ENCODE peak calls at places on chromosomes 1 and 21, in seven cellular contexts. V is K562, C is HCT116, R is H1, F is SK-N-SH, N is HepG2, P is GM12878. J is an unnamed sample.

GRCh38 chr1:92792340-92792782 is 7.5 kb upstream of the EVI5 start:
- DNase-seq in C (no peak), P (no peak), V (peak), R (no peak), N (no peak), F (no peak), J (no peak)

GRCh38 chr1:176696109-176696508 is 233.1 kb downstream of the PAPPA2 start:
- DNase-seq in F (no peak), R (no peak), P (no peak), N (no peak), C (no peak), V (peak), J (no peak)

GRCh38 chr1:44154665-44155064 is 13.2 kb upstream of the KLF18 start:
- DNase-seq in R (no peak), N (peak), V (no peak), P (no peak), C (peak), F (no peak), J (peak)

GRCh38 chr1:156845055-156845952 is 13.6 kb downstream of the INSRR start:
- DNase-seq in R (no peak), V (peak), N (no peak), F (peak), P (no peak), C (no peak), J (no peak)

GRCh38 chr1:44405804-44406743 is 1.0 kb downstream of the RNF220 start:
- DNase-seq in P (no peak), F (peak), V (no peak), N (peak), C (no peak), R (no peak), J (no peak)

GRCh38 chr1:184945678-184946412 is 28.5 kb downstream of the NIBAN1 start:
- DNase-seq in P (peak), N (no peak), V (no peak), F (no peak), R (no peak), C (no peak), J (no peak)

GRCh38 chr1:200901796-200902444 is 7.2 kb downstream of the INAVA start:
- DNase-seq in C (no peak), P (no peak), V (peak), R (no peak), N (no peak), F (peak), J (no peak)

GRCh38 chr1:54904476-54905048 is 17.6 kb upstream of the DHCR24 start:
- DNase-seq in N (no peak), V (no peak), F (no peak), C (no peak), R (no peak), P (no peak), J (peak)

GRCh38 chr1:109652446-109652845 is 3.5 kb upstream of the GSTM4 start:
- DNase-seq in F (no peak), P (no peak), V (no peak), N (no peak), R (no peak), C (no peak), J (no peak)

GRCh38 chr1:162711066-162711465 is 78.8 kb downstream of the DDR2 start:
- DNase-seq in C (no peak), F (no peak), V (no peak), N (no peak), R (no peak), P (no peak), J (no peak)

GRCh38 chr21:42734323-42734971 is 81.0 kb downstream of the PDE9A start:
- DNase-seq in P (no peak), C (no peak), F (no peak), V (no peak), N (peak), R (no peak), J (no peak)

GRCh38 chr1:169517544-169518186 is 31.9 kb upstream of the SLC19A2 start:
- DNase-seq in F (no peak), N (no peak), R (no peak), V (no peak), P (no peak), C (no peak), J (no peak)

GRCh38 chr1:198024782-198025181 is 107.6 kb downstream of the LHX9 start:
- DNase-seq in V (no peak), C (no peak), F (no peak), P (no peak), R (no peak), N (no peak), J (no peak)

GRCh38 chr1:223716302-223716862 is 4.0 kb downstream of the CAPN2 start:
- DNase-seq in R (no peak), V (no peak), P (peak), N (no peak), F (peak), C (no peak), J (no peak)

GRCh38 chr21:34510148-34511142 is 1.6 kb downstream of the KCNE1 start:
- DNase-seq in N (peak), C (peak), V (peak), R (peak), P (no peak), F (peak), J (peak)

GRCh38 chr1:224458296-224458695 is 23.7 kb upstream of the WDR26 start:
- DNase-seq in N (no peak), F (no peak), R (no peak), P (no peak), V (no peak), C (no peak), J (no peak)

GRCh38 chr1:56526571-56527174 is 52.7 kb downstream of the PLPP3 start:
- DNase-seq in V (no peak), P (peak), N (no peak), C (no peak), R (no peak), F (no peak), J (no peak)

GRCh38 chr1:167650266-167651160 is 20.5 kb downstream of the RCSD1 start:
- DNase-seq in R (no peak), F (no peak), C (no peak), V (no peak), P (no peak), N (no peak), J (no peak)

GRCh38 chr1:104933846-104934245 is 1184.1 kb downstream of the AMY1C start:
- DNase-seq in F (no peak), V (no peak), P (no peak), C (no peak), N (no peak), R (no peak), J (peak)

GRCh38 chr1:230108580-230108979 is 41.5 kb downstream of the GALNT2 start:
- DNase-seq in N (no peak), F (no peak), R (no peak), C (no peak), P (no peak), V (no peak), J (no peak)

GRCh38 chr1:223748405-223748772 is 36.0 kb downstream of the CAPN2 start:
- DNase-seq in F (no peak), V (no peak), R (no peak), P (no peak), C (no peak), N (no peak), J (no peak)

GRCh38 chr1:30538226-30538625 is 185.2 kb downstream of the MATN1 start:
- DNase-seq in C (no peak), N (no peak), R (no peak), P (no peak), F (no peak), V (no peak), J (no peak)

GRCh38 chr21:45562401-45562800 is 20.2 kb upstream of the SLC19A1 start:
- DNase-seq in N (no peak), R (no peak), P (no peak), F (no peak), V (no peak), C (no peak), J (no peak)

GRCh38 chr1:172320723-172321122 is 99.8 kb upstream of the C1orf105 start:
- DNase-seq in C (no peak), N (no peak), F (no peak), V (no peak), P (no peak), R (no peak), J (no peak)

GRCh38 chr1:19311503-19311930 is 427 bp downstream of the AKR7A2 start:
- DNase-seq in V (peak), R (no peak), P (no peak), N (no peak), F (no peak), C (no peak), J (no peak)

GRCh38 chr1:111441573-111442192 is 7.4 kb downstream of the WDR77 start:
- DNase-seq in F (peak), R (peak), V (peak), N (peak), P (no peak), C (no peak), J (no peak)

GRCh38 chr1:229022595-229023350 is 248.1 kb upstream of the RAB4A start:
- DNase-seq in F (no peak), C (no peak), N (peak), P (no peak), R (no peak), V (no peak), J (no peak)

GRCh38 chr1:88098881-88099280 is 585.2 kb upstream of the PKN2 start:
- DNase-seq in R (no peak), F (no peak), C (no peak), N (no peak), V (no peak), P (no peak), J (no peak)

GRCh38 chr1:59604191-59604590 is 210.6 kb upstream of the HOOK1 start:
- DNase-seq in F (no peak), V (no peak), C (no peak), R (no peak), N (no peak), P (no peak), J (no peak)

GRCh38 chr1:183958958-183959357 is 78.6 kb downstream of the COLGALT2 start:
- DNase-seq in N (no peak), V (no peak), F (no peak), P (no peak), R (no peak), C (no peak), J (no peak)

GRCh38 chr1:29490204-29490934 is 254.0 kb downstream of the PTPRU start:
- DNase-seq in V (no peak), P (no peak), R (no peak), F (peak), N (no peak), C (no peak), J (no peak)

GRCh38 chr1:37476460-37477197 is 2.2 kb downstream of the ZC3H12A start:
- DNase-seq in P (no peak), C (no peak), R (no peak), V (peak), N (peak), F (no peak), J (no peak)

GRCh38 chr1:24664507-24665033 is 21.5 kb downstream of the SRRM1 start:
- DNase-seq in C (no peak), V (no peak), P (no peak), R (no peak), N (no peak), F (no peak), J (no peak)

DNA sequence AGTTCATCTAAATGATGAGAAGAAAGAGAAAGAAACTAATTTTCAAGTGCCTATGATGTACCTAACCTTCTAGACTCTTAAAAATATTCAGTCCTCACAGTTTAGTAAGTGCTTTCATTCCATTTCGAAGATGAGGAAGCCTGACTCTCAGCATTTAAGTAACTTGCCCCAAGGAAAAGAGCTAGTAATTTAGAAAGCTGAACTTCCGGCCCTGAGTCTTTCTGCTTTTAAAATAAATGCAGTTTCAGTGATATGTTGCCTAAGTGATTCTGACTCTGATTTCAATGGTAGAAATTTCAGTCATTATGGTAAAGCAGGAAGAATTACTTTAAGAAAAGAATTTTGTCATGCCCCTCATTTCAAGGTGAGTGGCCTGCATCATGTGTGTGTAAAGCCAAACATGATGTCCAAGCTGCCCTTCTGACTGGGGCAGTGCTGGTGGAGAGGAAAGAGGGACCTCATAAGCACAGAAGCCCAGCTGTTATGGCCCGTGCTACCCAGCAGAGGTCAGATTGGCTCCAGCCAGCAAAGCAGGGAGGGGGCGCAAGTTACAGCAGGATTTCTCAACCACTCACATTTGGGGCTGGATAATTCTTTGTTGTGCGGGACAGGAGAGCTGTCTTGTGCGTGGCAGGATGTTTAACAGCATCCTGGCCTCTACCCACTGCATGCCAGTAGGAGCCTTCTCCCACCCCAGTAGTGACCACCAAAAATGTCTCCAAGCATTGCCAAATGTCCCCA is 10.7 kb downstream of the ATP1A4 start:
- DNase-seq in C (no peak), P (no peak), R (peak), V (peak), N (peak), F (no peak), J (no peak)
- TF ChIP-seq JUND in C (no peak), P (no peak), R (no peak), V (no peak), N (no peak), F (no peak), J (no peak)

GRCh38 chr1:243501002-243501401 is 245.2 kb downstream of the SDCCAG8 start:
- DNase-seq in P (no peak), R (no peak), C (no peak), F (no peak), N (no peak), V (no peak), J (no peak)

GRCh38 chr1:243497939-243498681 is 242.3 kb downstream of the SDCCAG8 start:
- DNase-seq in V (no peak), C (no peak), F (no peak), P (no peak), R (no peak), N (no peak), J (no peak)

GRCh38 chr1:243500506-243500905 is 244.7 kb downstream of the SDCCAG8 start:
- DNase-seq in P (no peak), R (no peak), C (no peak), F (no peak), V (no peak), N (no peak), J (no peak)

GRCh38 chr1:243499711-243500110 is 243.9 kb downstream of the SDCCAG8 start:
- DNase-seq in F (no peak), P (no peak), C (no peak), V (no peak), R (no peak), N (no peak), J (no peak)

GRCh38 chr1:243499248-243499647 is 243.4 kb downstream of the SDCCAG8 start:
- DNase-seq in P (no peak), F (no peak), V (no peak), C (no peak), N (no peak), R (no peak), J (no peak)
- TF ChIP-seq JUND in P (no peak), F (no peak), V (no peak), C (no peak), N (no peak), R (no peak), J (no peak)

DNA sequence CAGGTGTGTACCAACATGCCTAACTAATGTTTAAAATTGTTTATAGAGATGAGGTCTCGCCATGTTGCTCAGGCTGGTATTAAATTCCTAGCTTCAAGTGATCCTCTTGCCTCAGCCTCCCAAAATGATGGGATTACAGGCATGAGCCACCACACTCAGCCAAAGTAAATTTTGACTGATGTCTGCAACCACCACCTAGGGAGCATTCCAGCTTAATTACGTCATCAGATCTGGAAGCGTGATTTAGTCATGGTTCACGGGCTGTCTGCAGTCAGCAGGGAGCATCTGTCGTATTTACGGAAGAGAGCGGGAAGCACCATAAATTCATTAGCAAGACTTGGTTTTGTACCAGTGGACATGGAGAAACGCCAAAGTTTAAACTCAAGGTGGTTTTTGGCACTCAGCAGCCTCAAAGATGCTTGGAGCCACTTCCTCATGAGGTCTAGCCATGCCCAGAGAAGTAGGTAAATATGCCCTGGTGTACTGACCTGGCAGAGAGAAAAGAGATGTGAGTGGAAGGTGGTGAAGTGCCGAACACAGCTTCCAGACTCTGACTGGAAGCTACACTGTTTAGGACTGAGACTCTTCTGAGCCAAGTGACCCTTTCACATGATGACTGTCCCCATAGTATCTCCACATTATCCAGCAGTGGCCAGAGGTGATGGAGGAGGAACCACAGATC is 60.8 kb upstream of the SLC35F3 start:
- DNase-seq in V (no peak), F (no peak), P (no peak), N (no peak), R (no peak), C (no peak), J (peak)
- TF ChIP-seq JUND in V (peak), F (no peak), P (no peak), N (no peak), R (no peak), C (no peak), J (no peak)

GRCh38 chr1:155177192-155177917 is 3.7 kb downstream of the TRIM46 start:
- DNase-seq in R (no peak), P (no peak), C (no peak), F (peak), N (no peak), V (no peak), J (peak)
- TF ChIP-seq JUND in R (no peak), P (no peak), C (no peak), F (no peak), N (no peak), V (no peak), J (no peak)

GRCh38 chr1:174358786-174359453 is 88.8 kb upstream of the GPR52 start:
- DNase-seq in F (no peak), N (no peak), V (peak), R (no peak), P (no peak), C (no peak), J (no peak)
- TF ChIP-seq JUND in F (no peak), N (no peak), V (no peak), R (no peak), P (no peak), C (no peak), J (no peak)

GRCh38 chr21:38095220-38095619 is 161.6 kb upstream of the KCNJ15 start:
- DNase-seq in V (no peak), P (no peak), C (no peak), R (no peak), N (no peak), F (no peak), J (no peak)
- TF ChIP-seq JUND in V (peak), P (no peak), C (no peak), R (no peak), N (no peak), F (no peak), J (no peak)

J was measured in T47D.